ENCODE peak calls at places on chromosomes 6 and 20, in four cellular contexts. A is thoracic aorta, E is fibroblast of lung, G is esophagus muscularis mucosa. K is an unnamed sample.

GRCh38 chr6:14228571-14228970 is 111.0 kb downstream of the CD83 start:
- DNase-seq in A (no peak), E (peak; percentile 56), G (no peak), K (no peak)

GRCh38 chr6:161057103-161058091 is 65.8 kb downstream of the MAP3K4 start:
- DNase-seq in A (no peak), E (no peak), G (no peak), K (no peak)

GRCh38 chr6:96089173-96089572 is 73.4 kb downstream of the FUT9 start:
- DNase-seq in A (no peak), E (peak; percentile 8), G (no peak), K (no peak)

GRCh38 chr20:10004900-10005299 is 29.9 kb upstream of the ANKEF1 start:
- DNase-seq in A (no peak), E (no peak), G (no peak), K (no peak)

GRCh38 chr6:107827541-107827940 is 3.4 kb upstream of the SCML4 start:
- DNase-seq in A (no peak), E (no peak), G (no peak), K (no peak)

GRCh38 chr6:29926795-29927427 is 15.4 kb upstream of the HLA-A start:
- DNase-seq in A (no peak), E (peak; percentile 31), G (peak; percentile 93), K (peak; percentile 64)

GRCh38 chr6:105374010-105374420 is 28.9 kb downstream of the PREP start:
- DNase-seq in A (no peak), E (peak; percentile 60), G (no peak), K (no peak)

GRCh38 chr6:39917981-39918380 is 16.3 kb downstream of the MOCS1 start:
- DNase-seq in A (no peak), E (no peak), G (no peak), K (no peak)

GRCh38 chr6:154721460-154721859 is 11.8 kb upstream of the SCAF8 start:
- DNase-seq in A (no peak), E (peak; percentile 96), G (no peak), K (no peak)

GRCh38 chr6:150093397-150093796 is 24.5 kb upstream of the ULBP3 start:
- DNase-seq in A (no peak), E (no peak), G (no peak), K (no peak)

GRCh38 chr6:37549186-37549957 is 49.7 kb upstream of the CCDC167 start:
- DNase-seq in A (no peak), E (no peak), G (no peak), K (no peak)

GRCh38 chr6:35448191-35448590 is 3.9 kb upstream of the FANCE start:
- DNase-seq in A (no peak), E (no peak), G (no peak), K (no peak)

GRCh38 chr6:96301781-96302180 is 219.8 kb upstream of the UFL1 start:
- DNase-seq in A (no peak), E (peak; percentile 37), G (no peak), K (no peak)

GRCh38 chr20:42024653-42025052 is 406.5 kb upstream of the CHD6 start:
- DNase-seq in A (no peak), E (no peak), G (peak; percentile 42), K (peak; percentile 1)

GRCh38 chr20:50385733-50386640 is 124.2 kb upstream of the PTPN1 start:
- DNase-seq in A (no peak), E (no peak), G (no peak), K (no peak)

GRCh38 chr6:159716247-159717086 is 10.8 kb upstream of the WTAP start:
- DNase-seq in A (peak; percentile 43), E (peak; percentile 94), G (peak; percentile 91), K (peak; percentile 87)

GRCh38 chr6:111280445-111280844 is 193.1 kb downstream of the SLC16A10 start:
- DNase-seq in A (no peak), E (peak; percentile 45), G (no peak), K (no peak)

GRCh38 chr6:44800171-44800671 is 412.7 kb downstream of the CDC5L start:
- DNase-seq in A (no peak), E (peak; percentile 82), G (peak; percentile 68), K (no peak)

GRCh38 chr20:12316794-12317193 is 399.1 kb downstream of the BTBD3 start:
- DNase-seq in A (no peak), E (no peak), G (no peak), K (no peak)

GRCh38 chr6:45689926-45690615 is 312.3 kb upstream of the SUPT3H start:
- DNase-seq in A (no peak), E (no peak), G (peak; percentile 68), K (no peak)

GRCh38 chr6:148556415-148556814 is 190.4 kb upstream of the UST start:
- DNase-seq in A (no peak), E (no peak), G (no peak), K (no peak)

GRCh38 chr6:39432311-39433025 is 110.0 kb upstream of the KCNK16 start:
- DNase-seq in A (no peak), E (peak; percentile 19), G (peak; percentile 39), K (no peak)

GRCh38 chr20:32780749-32781402 is 18.7 kb downstream of the DNMT3B start:
- DNase-seq in A (no peak), E (no peak), G (no peak), K (no peak)

GRCh38 chr20:48944663-48945297 is 23.3 kb downstream of the ARFGEF2 start:
- DNase-seq in A (no peak), E (no peak), G (no peak), K (no peak)

GRCh38 chr20:469746-470490 is 7.6 kb upstream of the TBC1D20 start:
- DNase-seq in A (no peak), E (no peak), G (no peak), K (no peak)

GRCh38 chr6:56477241-56477640 is 165.4 kb downstream of the DST start:
- DNase-seq in A (no peak), E (no peak), G (no peak), K (no peak)

GRCh38 chr20:56755201-56755600 is 126.1 kb downstream of the TFAP2C start:
- DNase-seq in A (no peak), E (no peak), G (no peak), K (no peak)

GRCh38 chr20:58001381-58001780 is 227.1 kb downstream of the ANKRD60 start:
- DNase-seq in A (peak; percentile 43), E (peak; percentile 76), G (no peak), K (peak; percentile 80)

GRCh38 chr6:28542440-28543293 is 17.0 kb downstream of the GPX5 start:
- DNase-seq in A (no peak), E (peak; percentile 87), G (no peak), K (peak; percentile 52)

GRCh38 chr20:48999890-49000870 is 45.9 kb upstream of the CSE1L start:
- DNase-seq in A (no peak), E (peak; percentile 15), G (no peak), K (no peak)

GRCh38 chr6:31068738-31069340 is 43.5 kb downstream of the C6orf15 start:
- DNase-seq in A (peak; percentile 22), E (peak; percentile 82), G (no peak), K (peak; percentile 79)

GRCh38 chr6:31065556-31065955 is 46.8 kb downstream of the C6orf15 start:
- DNase-seq in A (no peak), E (no peak), G (no peak), K (no peak)

GRCh38 chr6:31070711-31071197 is 41.6 kb downstream of the C6orf15 start:
- DNase-seq in A (no peak), E (peak; percentile 80), G (no peak), K (peak; percentile 48)

GRCh38 chr6:31063906-31064435 is 48.4 kb downstream of the C6orf15 start:
- DNase-seq in A (no peak), E (no peak), G (no peak), K (no peak)

DNA sequence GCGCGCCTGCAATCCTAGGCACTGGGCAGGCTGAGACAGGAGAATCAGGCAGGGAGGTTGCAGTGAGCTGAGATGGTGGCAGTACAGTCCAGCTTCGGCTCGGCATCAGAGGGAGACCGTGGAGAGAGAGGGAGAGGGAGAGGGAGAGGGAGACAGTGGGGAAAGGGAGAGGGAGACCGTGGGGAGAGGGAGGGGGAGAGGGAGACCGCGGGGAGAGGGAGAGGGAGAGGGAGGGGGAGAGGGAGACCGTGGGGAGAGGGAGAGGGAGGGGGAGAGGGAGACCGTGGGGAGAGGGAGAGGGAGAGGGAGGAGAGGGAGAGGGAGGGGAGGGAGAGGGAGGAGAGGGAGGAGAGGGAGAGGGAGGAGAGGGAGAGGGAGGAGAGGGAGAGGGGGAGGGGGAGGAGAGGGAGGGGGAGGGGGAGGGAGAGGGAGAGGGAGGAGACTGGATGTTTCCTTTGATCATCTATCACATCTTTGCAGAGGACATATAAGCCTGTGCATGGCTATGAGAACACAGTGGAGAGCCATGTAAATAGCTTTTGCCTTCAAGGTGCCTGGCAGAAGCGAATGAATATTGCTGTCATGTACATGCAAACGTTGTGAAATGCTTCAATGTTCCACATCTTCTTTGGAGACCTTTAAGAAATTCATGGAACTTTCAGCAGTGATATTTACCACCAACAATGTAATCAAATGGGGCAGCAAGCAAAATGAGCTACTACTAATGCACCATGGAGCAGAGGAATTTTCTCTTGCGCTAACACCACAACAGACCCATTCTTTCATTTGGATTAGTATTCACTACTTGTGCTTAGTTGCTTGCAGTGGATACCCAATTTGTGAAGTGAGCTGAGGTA is 44.3 kb downstream of the C6orf15 start:
- DNase-seq in A (no peak), E (no peak), G (no peak), K (no peak)
- TF ChIP-seq CTCF in A (no peak), E (no peak), G (no peak), K (no peak)

GRCh38 chr6:130683761-130684517 is 143.3 kb upstream of the SMLR1 start:
- DNase-seq in A (no peak), E (no peak), G (no peak), K (no peak)
- H3K4me1 ChIP-seq in A (peaks cover 25% of the 10 kb centered on the region), E (peaks cover 6% of the 10 kb centered on the region), G (no peaks in the 10 kb centered on the region), K (no peaks in the 10 kb centered on the region)

DNA sequence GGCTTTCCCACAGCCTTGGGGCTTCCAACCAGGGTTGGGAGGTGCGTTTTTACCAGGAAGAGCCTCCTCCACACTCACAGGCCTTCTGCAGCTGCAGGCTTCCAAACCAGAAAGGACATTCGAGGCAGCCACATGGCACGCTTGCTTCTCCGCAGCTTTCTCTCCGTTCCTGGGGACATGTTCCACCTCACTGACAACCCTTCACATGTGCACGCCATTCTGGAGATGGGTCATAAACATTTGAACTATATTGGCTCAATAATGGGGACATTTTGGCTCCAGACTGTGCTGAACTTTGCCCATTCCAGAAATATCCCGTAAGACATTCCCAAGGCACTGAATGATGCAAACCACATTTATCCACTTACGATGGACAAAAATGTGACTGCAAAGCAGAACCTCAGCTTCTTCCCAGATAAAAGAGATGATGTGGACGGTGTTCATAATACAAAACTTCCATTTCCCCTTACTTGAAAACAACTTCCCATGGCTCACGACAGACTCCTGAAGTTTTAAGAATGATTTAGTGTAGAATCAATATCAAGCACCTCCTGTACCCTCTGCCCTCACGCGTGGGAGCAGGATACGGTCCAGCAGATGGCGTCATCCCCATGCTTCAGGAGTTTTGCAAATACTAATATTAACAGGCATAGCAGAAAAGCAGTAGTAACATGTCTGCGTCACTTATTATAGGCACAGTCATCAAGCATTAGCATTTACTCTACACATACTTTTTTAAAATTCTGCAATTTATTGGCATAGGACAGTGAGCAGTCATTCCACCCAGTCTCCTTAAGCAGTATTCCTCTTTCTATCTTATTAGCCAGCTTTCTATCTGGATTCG is 25.4 kb upstream of the FOXF2 start:
- DNase-seq in A (no peak), E (no peak), G (no peak), K (no peak)
- TF ChIP-seq CTCF in A (no peak), E (peak; percentile 48), G (peak; percentile 26), K (no peak)

GRCh38 chr20:19938421-19938787 is 78.8 kb upstream of the NAA20 start:
- DNase-seq in A (no peak), E (no peak), G (no peak), K (no peak)

GRCh38 chr20:19934792-19935491 is 82.2 kb upstream of the NAA20 start:
- DNase-seq in A (no peak), E (no peak), G (no peak), K (peak; percentile 66)

GRCh38 chr20:19936801-19937583 is 80.2 kb upstream of the NAA20 start:
- DNase-seq in A (no peak), E (no peak), G (no peak), K (peak; percentile 34)

GRCh38 chr20:19937651-19938420 is 79.3 kb upstream of the NAA20 start:
- DNase-seq in A (no peak), E (no peak), G (no peak), K (no peak)

GRCh38 chr20:19935842-19936241 is 81.3 kb upstream of the NAA20 start:
- DNase-seq in A (no peak), E (no peak), G (no peak), K (no peak)
- H3K4me1 ChIP-seq in A (peaks cover 19% of the 10 kb centered on the region), E (peaks cover 9% of the 10 kb centered on the region), G (peaks cover 58% of the 10 kb centered on the region), K (peaks cover 27% of the 10 kb centered on the region)